ENCODE peak calls at places on chromosomes 3 and 15, in six cellular contexts. C is mesenteric fat pad, D is endothelial cell, K is A172, Q is hypothalamus, J is posterior vena cava. G is an unnamed sample.

GRCh38 chr15:71352125-71352524 is 236.9 kb downstream of the THSD4 start:
- DNase-seq in C (no peak), D (no peak), K (no peak), Q (no peak), J (no peak), G (no peak)

GRCh38 chr3:9915252-9916141 is 1.4 kb upstream of the IL17RC start:
- DNase-seq in C (peak; percentile 92), D (peak; percentile 66), K (peak; percentile 39), Q (no peak), J (peak; percentile 92), G (peak; percentile 52)

GRCh38 chr3:1727242-1727641 is 371.4 kb upstream of the CNTN4 start:
- DNase-seq in C (no peak), D (no peak), K (no peak), Q (no peak), J (no peak), G (no peak)

GRCh38 chr15:99454107-99454809 is 111.5 kb upstream of the MEF2A start:
- DNase-seq in C (peak; percentile 43), D (no peak), K (no peak), Q (no peak), J (no peak), G (no peak)

GRCh38 chr15:50676799-50677483 is 9.7 kb downstream of the TRPM7 start:
- DNase-seq in C (no peak), D (no peak), K (peak; percentile 80), Q (no peak), J (no peak), G (peak; percentile 10)

GRCh38 chr3:43379343-43379742 is 93.0 kb downstream of the SNRK start:
- DNase-seq in C (no peak), D (no peak), K (no peak), Q (no peak), J (no peak), G (no peak)

GRCh38 chr3:17176757-17177156 is 292.0 kb downstream of the PLCL2 start:
- DNase-seq in C (no peak), D (no peak), K (no peak), Q (no peak), J (no peak), G (no peak)

GRCh38 chr3:159992601-159993000 is 4.0 kb downstream of the IL12A start:
- DNase-seq in C (no peak), D (no peak), K (no peak), Q (no peak), J (no peak), G (no peak)

GRCh38 chr3:133931084-133931483 is 35.4 kb upstream of the RAB6B start:
- DNase-seq in C (peak; percentile 53), D (no peak), K (no peak), Q (no peak), J (no peak), G (no peak)

GRCh38 chr15:28101201-28101600 is 2.1 kb upstream of the OCA2 start:
- DNase-seq in C (no peak), D (no peak), K (no peak), Q (no peak), J (peak; percentile 78), G (no peak)

GRCh38 chr3:27483117-27484001 is 825 bp downstream of the SLC4A7 start:
- DNase-seq in C (no peak), D (peak; percentile 53), K (peak; percentile 60), Q (no peak), J (peak; percentile 86), G (peak; percentile 72)

G was measured in SW480.